ENCODE peak calls at places on chromosomes 6 and 20, in eight cellular contexts. One of them, this sample, is unnamed.

GRCh38 chr6:148168856-148169255 is 173.8 kb upstream of the SASH1 start:
- DNase-seq in CD8-positive, alpha-beta memory T cell: no peak
- DNase-seq in H54: no peak
- DNase-seq in thyroid gland: no peak
- DNase-seq in fibroblast of gingiva: no peak
- DNase-seq in HCT116: no peak
- DNase-seq in stimulated activated CD8-positive, alpha-beta memory T cell treated with anti-CD3 and anti-CD28 coated beads, Interleukin-15, amount 100 ng/mL, for 24 hours: no peak
- DNase-seq in cardiac fibroblast: no peak
- DNase-seq in this sample: no peak

GRCh38 chr20:5448449-5449118 is 131.8 kb upstream of the PROKR2 start:
- DNase-seq in thyroid gland: peak
- DNase-seq in cardiac fibroblast: peak
- DNase-seq in fibroblast of gingiva: peak
- DNase-seq in HCT116: peak
- DNase-seq in stimulated activated CD8-positive, alpha-beta memory T cell treated with anti-CD3 and anti-CD28 coated beads, Interleukin-15, amount 100 ng/mL, for 24 hours: peak
- DNase-seq in H54: peak
- DNase-seq in CD8-positive, alpha-beta memory T cell: peak
- DNase-seq in this sample: no peak

GRCh38 chr6:134061440-134061839 is 9.0 kb upstream of the SLC2A12 start:
- DNase-seq in H54: no peak
- DNase-seq in HCT116: no peak
- DNase-seq in stimulated activated CD8-positive, alpha-beta memory T cell treated with anti-CD3 and anti-CD28 coated beads, Interleukin-15, amount 100 ng/mL, for 24 hours: no peak
- DNase-seq in fibroblast of gingiva: no peak
- DNase-seq in cardiac fibroblast: no peak
- DNase-seq in thyroid gland: no peak
- DNase-seq in CD8-positive, alpha-beta memory T cell: no peak
- DNase-seq in this sample: no peak

GRCh38 chr6:164167873-164168405 is 753.4 kb downstream of the QKI start:
- DNase-seq in CD8-positive, alpha-beta memory T cell: no peak
- DNase-seq in stimulated activated CD8-positive, alpha-beta memory T cell treated with anti-CD3 and anti-CD28 coated beads, Interleukin-15, amount 100 ng/mL, for 24 hours: no peak
- DNase-seq in cardiac fibroblast: no peak
- DNase-seq in HCT116: no peak
- DNase-seq in fibroblast of gingiva: no peak
- DNase-seq in H54: no peak
- DNase-seq in thyroid gland: no peak
- DNase-seq in this sample: no peak

GRCh38 chr6:2158596-2159271 is 86.7 kb downstream of the GMDS start:
- DNase-seq in cardiac fibroblast: peak
- DNase-seq in fibroblast of gingiva: no peak
- DNase-seq in HCT116: peak
- DNase-seq in stimulated activated CD8-positive, alpha-beta memory T cell treated with anti-CD3 and anti-CD28 coated beads, Interleukin-15, amount 100 ng/mL, for 24 hours: no peak
- DNase-seq in thyroid gland: peak
- DNase-seq in H54: no peak
- DNase-seq in CD8-positive, alpha-beta memory T cell: no peak
- DNase-seq in this sample: no peak

GRCh38 chr6:25918083-25918683 is 12.3 kb downstream of the SLC17A2 start:
- DNase-seq in thyroid gland: no peak
- DNase-seq in H54: no peak
- DNase-seq in cardiac fibroblast: no peak
- DNase-seq in fibroblast of gingiva: no peak
- DNase-seq in HCT116: no peak
- DNase-seq in CD8-positive, alpha-beta memory T cell: no peak
- DNase-seq in stimulated activated CD8-positive, alpha-beta memory T cell treated with anti-CD3 and anti-CD28 coated beads, Interleukin-15, amount 100 ng/mL, for 24 hours: no peak
- DNase-seq in this sample: no peak

GRCh38 chr20:60447703-60448102 is 489.5 kb downstream of the CDH26 start:
- DNase-seq in CD8-positive, alpha-beta memory T cell: no peak
- DNase-seq in stimulated activated CD8-positive, alpha-beta memory T cell treated with anti-CD3 and anti-CD28 coated beads, Interleukin-15, amount 100 ng/mL, for 24 hours: no peak
- DNase-seq in thyroid gland: peak
- DNase-seq in cardiac fibroblast: no peak
- DNase-seq in HCT116: no peak
- DNase-seq in H54: no peak
- DNase-seq in fibroblast of gingiva: no peak
- DNase-seq in this sample: no peak

GRCh38 chr20:10637563-10637962 is 36.2 kb downstream of the JAG1 start:
- DNase-seq in fibroblast of gingiva: no peak
- DNase-seq in CD8-positive, alpha-beta memory T cell: no peak
- DNase-seq in thyroid gland: no peak
- DNase-seq in H54: no peak
- DNase-seq in stimulated activated CD8-positive, alpha-beta memory T cell treated with anti-CD3 and anti-CD28 coated beads, Interleukin-15, amount 100 ng/mL, for 24 hours: no peak
- DNase-seq in HCT116: no peak
- DNase-seq in cardiac fibroblast: no peak
- DNase-seq in this sample: no peak

This sample was measured in AG09319.